ENCODE peak calls at places on chromosomes 11 and 22, in four cellular contexts. M is SK-N-SH, O is K562, D is H1. C is an unnamed sample.

GRCh38 chr11:72760543-72761400 is 8.6 kb upstream of the ARAP1 start:
- DNase-seq in O (no peak), M (no peak), D (no peak), C (no peak)

GRCh38 chr22:37551981-37552380 is 8.3 kb upstream of the CDC42EP1 start:
- DNase-seq in O (no peak), M (peak), D (no peak), C (no peak)

GRCh38 chr11:101686514-101686913 is 102.7 kb upstream of the TRPC6 start:
- DNase-seq in D (no peak), M (no peak), O (no peak), C (no peak)

GRCh38 chr11:117591316-117592039 is 205.5 kb downstream of the DSCAML1 start:
- DNase-seq in M (peak), O (no peak), D (no peak), C (no peak)

GRCh38 chr11:3375552-3375951 is 3.4 kb downstream of the ZNF195 start:
- DNase-seq in O (no peak), D (no peak), M (peak), C (no peak)

GRCh38 chr11:17076517-17077239 is 789 bp downstream of the RPS13 start:
- DNase-seq in D (no peak), M (no peak), O (no peak), C (no peak)

GRCh38 chr22:19986410-19987341 is 29.9 kb downstream of the ARVCF start:
- DNase-seq in O (peak), M (peak), D (no peak), C (peak)

GRCh38 chr22:42814215-42814614 is 42.9 kb downstream of the ARFGAP3 start:
- DNase-seq in O (no peak), M (no peak), D (no peak), C (no peak)

GRCh38 chr11:33500865-33501479 is 199.7 kb downstream of the C11orf91 start:
- DNase-seq in M (no peak), D (no peak), O (peak), C (no peak)

GRCh38 chr22:32327066-32327465 is 30.6 kb upstream of the RFPL3 start:
- DNase-seq in M (no peak), D (no peak), O (no peak), C (no peak)

GRCh38 chr11:131662310-131662709 is 291.9 kb downstream of the NTM start:
- DNase-seq in O (no peak), M (no peak), D (no peak), C (no peak)

DNA sequence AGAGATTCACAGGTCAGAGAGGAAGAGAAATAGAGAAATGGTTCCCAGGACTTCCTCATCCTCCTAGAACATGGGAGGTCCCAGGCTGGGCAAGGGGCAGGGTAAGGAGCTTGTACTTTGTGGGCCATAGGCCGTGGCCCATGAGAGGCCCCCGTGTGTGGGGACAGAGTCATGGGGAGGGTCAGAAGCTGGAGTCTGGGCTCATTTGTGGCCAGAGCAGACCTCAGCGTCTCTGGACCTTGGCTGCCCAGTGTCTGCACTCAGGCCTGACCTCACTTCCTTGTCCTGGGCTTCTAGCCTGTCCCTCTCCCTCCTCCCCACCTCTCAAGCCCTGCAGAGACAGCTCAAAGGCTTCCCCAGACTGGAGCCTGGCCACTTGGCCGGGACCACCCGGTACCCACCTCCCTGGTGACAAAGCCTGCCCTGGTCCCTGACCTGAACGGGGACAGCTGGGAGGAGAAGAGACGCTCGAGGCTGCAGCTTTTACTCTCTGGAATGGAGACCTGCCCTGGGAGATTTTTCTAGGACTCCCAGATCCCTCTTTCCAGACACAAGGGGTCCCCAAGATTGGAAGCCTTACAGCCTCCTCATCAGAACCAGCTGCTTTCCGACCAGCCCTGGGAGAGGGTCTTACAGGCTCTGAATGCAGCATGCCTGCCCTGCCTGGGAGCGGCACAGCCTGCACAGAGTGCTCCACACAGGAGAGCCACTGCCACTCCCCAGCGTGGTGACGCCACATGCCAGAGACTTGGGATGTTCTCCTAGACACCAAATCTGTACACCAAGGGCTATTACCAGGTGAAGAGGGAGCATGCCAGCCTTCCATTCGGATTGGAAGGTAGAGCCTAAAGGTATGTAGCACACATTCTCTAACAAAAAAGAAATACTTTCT is 569.0 kb upstream of the B3GAT1 start:
- DNase-seq in M (no peak), D (no peak), O (no peak), C (no peak)
- TF ChIP-seq TEAD4 in M (no peak), D (no peak), O (no peak), C (no peak)

GRCh38 chr11:39239553-39239952 is 2219.9 kb downstream of the LRRC4C start:
- DNase-seq in O (no peak), M (no peak), D (no peak), C (no peak)

DNA sequence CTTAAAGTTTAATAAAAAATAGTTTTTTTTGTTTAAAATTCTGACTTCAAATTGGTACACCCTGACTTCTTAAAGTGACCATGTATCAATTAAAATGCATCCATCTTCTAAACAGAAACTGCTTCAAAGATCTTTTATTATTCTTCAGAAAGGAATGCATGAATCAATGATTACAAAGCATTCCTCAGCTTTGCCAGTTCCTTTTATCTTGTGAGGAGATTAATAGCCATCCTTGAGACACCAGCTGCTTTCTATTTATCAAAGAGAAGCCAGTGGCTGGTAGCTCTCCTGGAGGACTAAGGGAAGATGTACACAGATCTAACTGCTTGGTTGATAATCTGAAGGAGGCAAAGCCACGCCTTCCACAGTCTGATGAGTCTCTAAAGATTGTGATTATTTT is 2222.5 kb downstream of the LRRC4C start:
- DNase-seq in M (no peak), O (no peak), D (no peak), C (no peak)
- TF ChIP-seq TEAD4 in M (no peak), O (no peak), D (no peak), C (no peak)

GRCh38 chr11:69654660-69655478 is 13.9 kb downstream of the CCND1 start:
- DNase-seq in O (no peak), D (no peak), M (no peak), C (no peak)
- TF ChIP-seq TEAD4 in O (no peak), D (no peak), M (no peak), C (no peak)

DNA sequence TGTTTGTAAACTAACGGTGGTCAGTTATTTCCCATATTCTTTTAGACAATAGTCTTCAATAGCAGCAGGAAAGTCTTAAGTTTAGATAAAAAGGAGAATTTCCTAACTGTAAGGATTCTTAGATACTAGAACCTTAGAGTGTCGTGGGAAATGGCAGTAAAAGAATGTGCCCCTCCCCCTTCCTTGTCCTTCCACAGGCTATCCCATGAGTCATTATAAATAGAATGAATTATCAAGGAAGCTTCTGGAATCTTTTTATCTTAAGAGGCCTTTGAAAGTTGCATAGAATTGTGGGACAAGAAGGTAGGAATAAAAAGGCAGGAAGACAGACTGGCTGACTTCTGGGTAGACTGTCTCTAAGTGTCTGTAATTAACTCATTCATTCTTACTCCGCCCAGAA is 165.2 kb upstream of the TBCEL start:
- DNase-seq in M (no peak), O (no peak), D (no peak), C (no peak)
- TF ChIP-seq TEAD4 in M (no peak), O (no peak), D (no peak), C (no peak)

C was measured in WTC11.